ENCODE peak calls at places on chromosomes 5 and 9, in six cellular contexts. A is COR-L47; V is activated T-helper 2 cell treated with anti-CD3 and anti-CD28 coated beads, Interferon-gamma antibody, Interleukin-2, Interleukin-4, amounts not matched to agents 10 μg/mL and 5 μg/mL and 100 μg/mL, durations not matched to agents 14 hours and 24 hours and 36 hours; Y is fibroblast of mammary gland; O is activated gamma-delta T cell treated with anti-CD3 and anti-CD28 coated beads, Interleukin-2, amount 50 U/mL, for 16 hours; N is HuH-7. I is an unnamed sample.

GRCh38 chr5:42811591-42812392 is at the start of gene SELENOP:
- DNase-seq in A (peak), V (no peak), Y (peak), O (no peak), N (peak), I (no peak)

GRCh38 chr9:86648156-86648827 is 294.1 kb upstream of the TUT7 start:
- DNase-seq in A (no peak), V (no peak), Y (no peak), O (no peak), N (no peak), I (no peak)

GRCh38 chr5:62343428-62343827 is 37.4 kb downstream of the KIF2A start:
- DNase-seq in A (no peak), V (no peak), Y (peak), O (no peak), N (no peak), I (no peak)

GRCh38 chr9:111632051-111632450 is 917 bp downstream of the DNAJC25 start:
- DNase-seq in A (no peak), V (no peak), Y (peak), O (no peak), N (no peak), I (no peak)

GRCh38 chr5:35852084-35852734 is 4.5 kb upstream of the IL7R start:
- DNase-seq in A (no peak), V (no peak), Y (peak), O (peak), N (no peak), I (peak)

GRCh38 chr9:12765399-12765798 is 9.4 kb upstream of the LURAP1L start:
- DNase-seq in A (no peak), V (no peak), Y (no peak), O (no peak), N (no peak), I (no peak)

GRCh38 chr5:92653730-92654461 is 927.1 kb downstream of the NR2F1-AS1 start:
- DNase-seq in A (no peak), V (no peak), Y (peak), O (no peak), N (no peak), I (no peak)

GRCh38 chr9:93267681-93268505 is 84.0 kb downstream of the WNK2 start:
- DNase-seq in A (no peak), V (peak), Y (no peak), O (no peak), N (no peak), I (no peak)

GRCh38 chr5:113562828-113563400 is 49.4 kb downstream of the YTHDC2 start:
- DNase-seq in A (no peak), V (no peak), Y (no peak), O (no peak), N (no peak), I (no peak)

GRCh38 chr5:149957855-149958254 is 2.7 kb upstream of the SLC26A2 start:
- DNase-seq in A (no peak), V (no peak), Y (no peak), O (no peak), N (no peak), I (no peak)

GRCh38 chr5:38465045-38465444 is 91.4 kb downstream of the LIFR start:
- DNase-seq in A (no peak), V (no peak), Y (peak), O (no peak), N (no peak), I (no peak)

GRCh38 chr5:50463047-50463446 is 22.0 kb upstream of the EMB start:
- DNase-seq in A (no peak), V (no peak), Y (no peak), O (no peak), N (no peak), I (no peak)

GRCh38 chr5:27944471-27944870 is 906.1 kb upstream of the CDH9 start:
- DNase-seq in A (no peak), V (no peak), Y (no peak), O (no peak), N (no peak), I (no peak)

GRCh38 chr5:169695919-169696490 is 58.9 kb downstream of the DOCK2 start:
- DNase-seq in A (no peak), V (no peak), Y (peak), O (no peak), N (no peak), I (no peak)

GRCh38 chr5:55657443-55657842 is 54.7 kb downstream of the SLC38A9 start:
- DNase-seq in A (no peak), V (no peak), Y (no peak), O (no peak), N (no peak), I (no peak)

GRCh38 chr5:54881286-54882005 is 103.9 kb downstream of the ESM1 start:
- DNase-seq in A (no peak), V (no peak), Y (no peak), O (no peak), N (no peak), I (no peak)

GRCh38 chr5:142545653-142546322 is 140.1 kb downstream of the FGF1 start:
- DNase-seq in A (no peak), V (no peak), Y (peak), O (no peak), N (no peak), I (no peak)

GRCh38 chr9:32578976-32579375 is 6.0 kb upstream of the NDUFB6 start:
- DNase-seq in A (no peak), V (no peak), Y (no peak), O (no peak), N (no peak), I (no peak)

GRCh38 chr5:178895615-178896571 is at the start of gene ZFP2:
- DNase-seq in A (peak), V (no peak), Y (peak), O (peak), N (peak), I (no peak)

GRCh38 chr5:67305913-67306710 is 109.5 kb upstream of the CD180 start:
- DNase-seq in A (no peak), V (no peak), Y (peak), O (no peak), N (no peak), I (no peak)

GRCh38 chr5:35009059-35009458 is 38.7 kb downstream of the AGXT2 start:
- DNase-seq in A (no peak), V (no peak), Y (peak), O (no peak), N (no peak), I (no peak)

GRCh38 chr9:138010861-138011260 is 133.3 kb downstream of the CACNA1B start:
- DNase-seq in A (no peak), V (no peak), Y (no peak), O (no peak), N (no peak), I (no peak)

GRCh38 chr9:123741214-123741613 is 188.7 kb downstream of the DENND1A start:
- DNase-seq in A (no peak), V (no peak), Y (no peak), O (no peak), N (no peak), I (no peak)

GRCh38 chr9:134182554-134183219 is 18.3 kb upstream of the RNU6ATAC start:
- DNase-seq in A (no peak), V (no peak), Y (no peak), O (no peak), N (no peak), I (no peak)

GRCh38 chr5:150590979-150591411 is 49.5 kb upstream of the SYNPO start:
- DNase-seq in A (no peak), V (no peak), Y (no peak), O (no peak), N (no peak), I (no peak)

GRCh38 chr5:165881259-165881658 is 2375.8 kb downstream of the MAT2B start:
- DNase-seq in A (no peak), V (no peak), Y (no peak), O (no peak), N (no peak), I (no peak)